ENCODE peak calls at places on chromosome 4, in four cellular contexts. One of them, this sample, is unnamed.

GRCh38 chr4:156515295-156515694 is 456.3 kb downstream of the PDGFC start:
- DNase-seq in GM12891: no peak
- DNase-seq in GM12878: no peak
- DNase-seq in K562: no peak
- DNase-seq in this sample: no peak

GRCh38 chr4:8920289-8920965 is 48.8 kb upstream of the HMX1 start:
- DNase-seq in GM12891: no peak
- DNase-seq in GM12878: no peak
- DNase-seq in K562: no peak
- DNase-seq in this sample: no peak

GRCh38 chr4:184511156-184511555 is 36.8 kb upstream of the IRF2 start:
- DNase-seq in GM12891: no peak
- DNase-seq in GM12878: no peak
- DNase-seq in K562: no peak
- DNase-seq in this sample: no peak

GRCh38 chr4:102780476-102781144 is 19.8 kb upstream of the MANBA start:
- DNase-seq in GM12891: no peak
- DNase-seq in GM12878: no peak
- DNase-seq in K562: peak
- DNase-seq in this sample: no peak

GRCh38 chr4:173477016-173477415 is 53.0 kb downstream of the HAND2 start:
- DNase-seq in GM12891: no peak
- DNase-seq in GM12878: no peak
- DNase-seq in K562: no peak
- DNase-seq in this sample: no peak

GRCh38 chr4:66613591-66613990 is 931.7 kb downstream of the CENPC start:
- DNase-seq in GM12891: no peak
- DNase-seq in GM12878: no peak
- DNase-seq in K562: no peak
- DNase-seq in this sample: no peak

GRCh38 chr4:23654791-23655190 is 235.1 kb downstream of the PPARGC1A start:
- DNase-seq in GM12891: no peak
- DNase-seq in GM12878: no peak
- DNase-seq in K562: no peak
- DNase-seq in this sample: no peak

GRCh38 chr4:179307297-179308136 is 1865.3 kb upstream of the AGA start:
- DNase-seq in GM12891: peak
- DNase-seq in GM12878: peak
- DNase-seq in K562: peak
- DNase-seq in this sample: peak

GRCh38 chr4:182267048-182267447 is 23.8 kb downstream of the TENM3 start:
- DNase-seq in GM12891: no peak
- DNase-seq in GM12878: no peak
- DNase-seq in K562: no peak
- DNase-seq in this sample: no peak

GRCh38 chr4:4667643-4668081 is 125.8 kb upstream of the STX18 start:
- DNase-seq in GM12891: no peak
- DNase-seq in GM12878: no peak
- DNase-seq in K562: no peak
- DNase-seq in this sample: no peak
- TF ChIP-seq SPI1 in GM12891: no peak
- TF ChIP-seq SPI1 in GM12878: no peak
- TF ChIP-seq SPI1 in K562: no peak
- TF ChIP-seq SPI1 in this sample: no peak

GRCh38 chr4:30537462-30537861 is 182.7 kb upstream of the PCDH7 start:
- DNase-seq in GM12891: no peak
- DNase-seq in GM12878: no peak
- DNase-seq in K562: no peak
- DNase-seq in this sample: no peak
- TF ChIP-seq POLR2AphosphoS5 in GM12891: no peak
- TF ChIP-seq POLR2AphosphoS5 in GM12878: no peak
- TF ChIP-seq POLR2AphosphoS5 in K562: no peak
- TF ChIP-seq POLR2AphosphoS5 in this sample: no peak

GRCh38 chr4:41644288-41644914 is 104.1 kb downstream of the PHOX2B start:
- DNase-seq in GM12891: no peak
- DNase-seq in GM12878: no peak
- DNase-seq in K562: peak
- DNase-seq in this sample: no peak

GRCh38 chr4:41644915-41645295 is 103.6 kb downstream of the PHOX2B start:
- DNase-seq in GM12891: no peak
- DNase-seq in GM12878: no peak
- DNase-seq in K562: no peak
- DNase-seq in this sample: no peak

GRCh38 chr4:41646862-41647261 is 101.7 kb downstream of the PHOX2B start:
- DNase-seq in GM12891: no peak
- DNase-seq in GM12878: no peak
- DNase-seq in K562: no peak
- DNase-seq in this sample: no peak

GRCh38 chr4:41645716-41646115 is 102.8 kb downstream of the PHOX2B start:
- DNase-seq in GM12891: no peak
- DNase-seq in GM12878: no peak
- DNase-seq in K562: no peak
- DNase-seq in this sample: no peak

GRCh38 chr4:41647368-41647767 is 101.2 kb downstream of the PHOX2B start:
- DNase-seq in GM12891: no peak
- DNase-seq in GM12878: no peak
- DNase-seq in K562: no peak
- DNase-seq in this sample: no peak
- TF ChIP-seq SPI1 in GM12891: peak
- TF ChIP-seq SPI1 in GM12878: peak
- TF ChIP-seq SPI1 in K562: no peak
- TF ChIP-seq SPI1 in this sample: peak

GRCh38 chr4:169612869-169613859 is 781 bp upstream of the NEK1 start:
- DNase-seq in GM12891: no peak
- DNase-seq in GM12878: no peak
- DNase-seq in K562: peak
- DNase-seq in this sample: peak

GRCh38 chr4:169615467-169616106 is 3.2 kb upstream of the NEK1 start:
- DNase-seq in GM12891: no peak
- DNase-seq in GM12878: no peak
- DNase-seq in K562: no peak
- DNase-seq in this sample: no peak

GRCh38 chr4:169611157-169611556 is 1.2 kb downstream of the NEK1 start:
- DNase-seq in GM12891: no peak
- DNase-seq in GM12878: no peak
- DNase-seq in K562: no peak
- DNase-seq in this sample: no peak

GRCh38 chr4:169617306-169617705 is 3.1 kb upstream of the CLCN3 start:
- DNase-seq in GM12891: no peak
- DNase-seq in GM12878: no peak
- DNase-seq in K562: no peak
- DNase-seq in this sample: no peak

DNA sequence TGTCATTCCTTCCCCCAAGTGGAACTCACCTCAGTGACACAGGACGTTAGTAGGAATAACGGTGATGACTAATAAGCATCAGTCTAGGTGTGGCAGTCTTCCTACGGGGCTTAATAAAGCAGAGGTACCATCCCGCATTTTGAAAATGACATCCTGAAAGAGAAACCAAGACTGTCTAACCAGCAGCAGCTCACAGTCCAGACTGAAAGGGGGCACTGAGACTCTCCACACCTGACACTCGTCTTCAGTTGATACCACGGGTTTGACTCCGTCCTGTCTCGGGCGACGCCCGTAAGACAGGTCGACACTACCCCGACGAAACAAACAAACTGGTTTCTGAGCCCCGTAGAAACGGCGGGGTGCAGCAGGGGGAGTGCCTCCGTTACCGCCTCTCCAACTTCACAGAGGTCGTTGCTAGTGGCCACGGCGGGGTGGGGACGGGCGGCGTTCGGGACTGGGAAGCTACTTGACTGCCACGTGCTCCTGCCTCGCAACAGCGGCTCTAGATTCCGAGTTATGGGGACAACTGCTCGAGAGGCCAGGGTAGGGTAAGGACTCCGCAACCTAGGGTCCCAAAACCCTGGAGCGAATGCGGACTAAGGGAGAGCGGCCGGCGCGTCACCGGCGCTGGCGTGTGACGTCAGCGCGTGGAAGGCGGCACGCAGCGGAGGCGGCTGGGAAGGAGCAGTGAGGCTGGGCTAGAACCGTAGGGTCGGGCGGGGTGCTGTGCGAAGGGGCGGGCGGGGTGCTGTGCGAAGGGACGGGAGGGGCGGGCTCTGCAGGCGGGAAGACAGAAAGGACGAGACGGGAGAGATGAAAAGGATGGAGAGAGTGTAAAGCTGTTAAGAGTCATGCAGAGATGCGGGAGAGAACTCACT is at the start of gene NEK1:
- DNase-seq in GM12891: peak
- DNase-seq in GM12878: peak
- DNase-seq in K562: peak
- DNase-seq in this sample: peak
- TF ChIP-seq POLR2AphosphoS5 in GM12891: peak
- TF ChIP-seq POLR2AphosphoS5 in GM12878: peak
- TF ChIP-seq POLR2AphosphoS5 in K562: peak
- TF ChIP-seq POLR2AphosphoS5 in this sample: peak

DNA sequence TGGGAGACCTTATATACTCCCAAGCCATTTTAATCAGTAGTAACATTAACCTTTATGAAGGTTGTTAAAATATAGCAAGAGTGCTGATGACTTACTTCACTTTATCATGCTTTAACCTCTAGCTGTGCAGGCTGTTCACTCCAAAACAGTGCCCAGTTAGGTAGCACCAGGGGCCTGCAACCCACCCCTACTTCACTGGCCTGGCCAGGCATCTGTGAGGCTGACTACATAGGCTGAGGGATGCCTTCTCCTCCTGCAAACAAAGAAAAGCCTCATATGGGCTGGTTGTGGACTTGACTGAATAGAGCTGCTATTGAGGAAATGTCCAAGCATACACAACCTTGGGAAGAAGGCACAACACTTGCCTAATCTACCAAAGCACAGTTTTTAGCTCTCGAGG is 172.8 kb downstream of the SHROOM3 start:
- DNase-seq in GM12891: no peak
- DNase-seq in GM12878: no peak
- DNase-seq in K562: no peak
- DNase-seq in this sample: no peak
- TF ChIP-seq SPI1 in GM12891: no peak
- TF ChIP-seq SPI1 in GM12878: no peak
- TF ChIP-seq SPI1 in K562: no peak
- TF ChIP-seq SPI1 in this sample: no peak

This sample was measured in HL-60.